ENCODE peak calls at places on chromosomes 5 and 9, in nine cellular contexts. One of them, this sample, is unnamed.
A peak's percentile ranks its signal among the peaks of the same experiment; 100 is the strongest.

GRCh38 chr9:132185164-132186009 is 23.5 kb downstream of the NTNG2 start:
- DNase-seq in NCI-H1105: no peak
- DNase-seq in GM19239: no peak
- DNase-seq in GM03348: no peak
- DNase-seq in activated naive CD8-positive, alpha-beta T cell treated with anti-CD3 and anti-CD28 coated beads for 36 hours: no peak
- DNase-seq in MCF 10A: no peak
- DNase-seq in NCI-H2029: no peak
- DNase-seq in germinal center: no peak
- DNase-seq in SK-N-SH: no peak
- DNase-seq in this sample: peak; percentile 45

GRCh38 chr5:133006653-133007052 is 19.7 kb downstream of the ZCCHC10 start:
- DNase-seq in NCI-H1105: no peak
- DNase-seq in GM19239: no peak
- DNase-seq in GM03348: no peak
- DNase-seq in activated naive CD8-positive, alpha-beta T cell treated with anti-CD3 and anti-CD28 coated beads for 36 hours: no peak
- DNase-seq in MCF 10A: no peak
- DNase-seq in NCI-H2029: no peak
- DNase-seq in germinal center: no peak
- DNase-seq in SK-N-SH: no peak
- DNase-seq in this sample: no peak

GRCh38 chr9:21777701-21778100 is 24.7 kb upstream of the MTAP start:
- DNase-seq in NCI-H1105: no peak
- DNase-seq in GM19239: no peak
- DNase-seq in GM03348: peak; percentile 69
- DNase-seq in activated naive CD8-positive, alpha-beta T cell treated with anti-CD3 and anti-CD28 coated beads for 36 hours: no peak
- DNase-seq in MCF 10A: no peak
- DNase-seq in NCI-H2029: no peak
- DNase-seq in germinal center: no peak
- DNase-seq in SK-N-SH: no peak
- DNase-seq in this sample: no peak

GRCh38 chr5:14267166-14267838 is 124.2 kb downstream of the TRIO start:
- DNase-seq in NCI-H1105: no peak
- DNase-seq in GM19239: no peak
- DNase-seq in GM03348: no peak
- DNase-seq in activated naive CD8-positive, alpha-beta T cell treated with anti-CD3 and anti-CD28 coated beads for 36 hours: no peak
- DNase-seq in MCF 10A: no peak
- DNase-seq in NCI-H2029: no peak
- DNase-seq in germinal center: no peak
- DNase-seq in SK-N-SH: no peak
- DNase-seq in this sample: no peak

GRCh38 chr9:78958887-78959286 is 612.9 kb upstream of the TLE4 start:
- DNase-seq in NCI-H1105: no peak
- DNase-seq in GM19239: no peak
- DNase-seq in GM03348: no peak
- DNase-seq in activated naive CD8-positive, alpha-beta T cell treated with anti-CD3 and anti-CD28 coated beads for 36 hours: no peak
- DNase-seq in MCF 10A: peak; percentile 17
- DNase-seq in NCI-H2029: no peak
- DNase-seq in germinal center: no peak
- DNase-seq in SK-N-SH: no peak
- DNase-seq in this sample: no peak

GRCh38 chr9:129981180-129981907 is 61.6 kb downstream of the FNBP1 start:
- DNase-seq in NCI-H1105: no peak
- DNase-seq in GM19239: no peak
- DNase-seq in GM03348: no peak
- DNase-seq in activated naive CD8-positive, alpha-beta T cell treated with anti-CD3 and anti-CD28 coated beads for 36 hours: no peak
- DNase-seq in MCF 10A: no peak
- DNase-seq in NCI-H2029: no peak
- DNase-seq in germinal center: no peak
- DNase-seq in SK-N-SH: no peak
- DNase-seq in this sample: peak; percentile 77

GRCh38 chr9:38047301-38048251 is 21.5 kb downstream of the SHB start:
- DNase-seq in NCI-H1105: no peak
- DNase-seq in GM19239: no peak
- DNase-seq in GM03348: peak; percentile 86
- DNase-seq in activated naive CD8-positive, alpha-beta T cell treated with anti-CD3 and anti-CD28 coated beads for 36 hours: no peak
- DNase-seq in MCF 10A: peak; percentile 90
- DNase-seq in NCI-H2029: peak; percentile 80
- DNase-seq in germinal center: no peak
- DNase-seq in SK-N-SH: no peak
- DNase-seq in this sample: peak; percentile 94

GRCh38 chr5:132193165-132193694 is 34.4 kb downstream of the P4HA2 start:
- DNase-seq in NCI-H1105: no peak
- DNase-seq in GM19239: no peak
- DNase-seq in GM03348: no peak
- DNase-seq in activated naive CD8-positive, alpha-beta T cell treated with anti-CD3 and anti-CD28 coated beads for 36 hours: no peak
- DNase-seq in MCF 10A: no peak
- DNase-seq in NCI-H2029: no peak
- DNase-seq in germinal center: no peak
- DNase-seq in SK-N-SH: no peak
- DNase-seq in this sample: no peak

GRCh38 chr5:142866563-142867275 is 96.5 kb downstream of the ARHGAP26 start:
- DNase-seq in NCI-H1105: peak; percentile 47
- DNase-seq in GM19239: peak; percentile 61
- DNase-seq in GM03348: peak; percentile 58
- DNase-seq in activated naive CD8-positive, alpha-beta T cell treated with anti-CD3 and anti-CD28 coated beads for 36 hours: peak; percentile 24
- DNase-seq in MCF 10A: peak; percentile 84
- DNase-seq in NCI-H2029: peak; percentile 72
- DNase-seq in germinal center: peak; percentile 76
- DNase-seq in SK-N-SH: peak; percentile 68
- DNase-seq in this sample: peak; percentile 70

GRCh38 chr5:90640484-90641059 is 82.0 kb downstream of the ADGRV1 start:
- DNase-seq in NCI-H1105: no peak
- DNase-seq in GM19239: no peak
- DNase-seq in GM03348: no peak
- DNase-seq in activated naive CD8-positive, alpha-beta T cell treated with anti-CD3 and anti-CD28 coated beads for 36 hours: no peak
- DNase-seq in MCF 10A: no peak
- DNase-seq in NCI-H2029: peak; percentile 42
- DNase-seq in germinal center: no peak
- DNase-seq in SK-N-SH: no peak
- DNase-seq in this sample: no peak

GRCh38 chr9:128292009-128292408 is 15.9 kb downstream of the SWI5 start:
- DNase-seq in NCI-H1105: no peak
- DNase-seq in GM19239: no peak
- DNase-seq in GM03348: no peak
- DNase-seq in activated naive CD8-positive, alpha-beta T cell treated with anti-CD3 and anti-CD28 coated beads for 36 hours: no peak
- DNase-seq in MCF 10A: no peak
- DNase-seq in NCI-H2029: no peak
- DNase-seq in germinal center: no peak
- DNase-seq in SK-N-SH: no peak
- DNase-seq in this sample: no peak

GRCh38 chr5:116032094-116032517 is at the start of gene ARL14EPL:
- DNase-seq in NCI-H1105: no peak
- DNase-seq in GM19239: no peak
- DNase-seq in GM03348: peak; percentile 73
- DNase-seq in activated naive CD8-positive, alpha-beta T cell treated with anti-CD3 and anti-CD28 coated beads for 36 hours: peak; percentile 19
- DNase-seq in MCF 10A: peak; percentile 88
- DNase-seq in NCI-H2029: no peak
- DNase-seq in germinal center: peak; percentile 21
- DNase-seq in SK-N-SH: peak; percentile 3
- DNase-seq in this sample: peak; percentile 41

GRCh38 chr5:35771321-35771720 is 85.4 kb upstream of the IL7R start:
- DNase-seq in NCI-H1105: no peak
- DNase-seq in GM19239: no peak
- DNase-seq in GM03348: peak; percentile 26
- DNase-seq in activated naive CD8-positive, alpha-beta T cell treated with anti-CD3 and anti-CD28 coated beads for 36 hours: no peak
- DNase-seq in MCF 10A: peak; percentile 96
- DNase-seq in NCI-H2029: no peak
- DNase-seq in germinal center: no peak
- DNase-seq in SK-N-SH: no peak
- DNase-seq in this sample: no peak

GRCh38 chr9:115952667-115953316 is 200.8 kb upstream of the PAPPA start:
- DNase-seq in NCI-H1105: no peak
- DNase-seq in GM19239: no peak
- DNase-seq in GM03348: no peak
- DNase-seq in activated naive CD8-positive, alpha-beta T cell treated with anti-CD3 and anti-CD28 coated beads for 36 hours: no peak
- DNase-seq in MCF 10A: peak; percentile 76
- DNase-seq in NCI-H2029: no peak
- DNase-seq in germinal center: no peak
- DNase-seq in SK-N-SH: no peak
- DNase-seq in this sample: no peak

GRCh38 chr5:58133631-58134296 is 326.1 kb downstream of the PLK2 start:
- DNase-seq in NCI-H1105: no peak
- DNase-seq in GM19239: no peak
- DNase-seq in GM03348: peak; percentile 51
- DNase-seq in activated naive CD8-positive, alpha-beta T cell treated with anti-CD3 and anti-CD28 coated beads for 36 hours: no peak
- DNase-seq in MCF 10A: peak; percentile 66
- DNase-seq in NCI-H2029: no peak
- DNase-seq in germinal center: no peak
- DNase-seq in SK-N-SH: peak; percentile 41
- DNase-seq in this sample: no peak

GRCh38 chr9:126377521-126377920 is 50.9 kb downstream of the MVB12B start:
- DNase-seq in NCI-H1105: no peak
- DNase-seq in GM19239: no peak
- DNase-seq in GM03348: no peak
- DNase-seq in activated naive CD8-positive, alpha-beta T cell treated with anti-CD3 and anti-CD28 coated beads for 36 hours: no peak
- DNase-seq in MCF 10A: no peak
- DNase-seq in NCI-H2029: no peak
- DNase-seq in germinal center: no peak
- DNase-seq in SK-N-SH: no peak
- DNase-seq in this sample: peak; percentile 99

GRCh38 chr5:138177936-138178515 is 404 bp downstream of the BRD8 start:
- DNase-seq in NCI-H1105: no peak
- DNase-seq in GM19239: no peak
- DNase-seq in GM03348: peak; percentile 66
- DNase-seq in activated naive CD8-positive, alpha-beta T cell treated with anti-CD3 and anti-CD28 coated beads for 36 hours: no peak
- DNase-seq in MCF 10A: peak; percentile 72
- DNase-seq in NCI-H2029: peak; percentile 14
- DNase-seq in germinal center: peak; percentile 42
- DNase-seq in SK-N-SH: peak; percentile 55
- DNase-seq in this sample: peak; percentile 61

GRCh38 chr5:72515211-72515610 is 8.0 kb upstream of the ZNF366 start:
- DNase-seq in NCI-H1105: no peak
- DNase-seq in GM19239: no peak
- DNase-seq in GM03348: no peak
- DNase-seq in activated naive CD8-positive, alpha-beta T cell treated with anti-CD3 and anti-CD28 coated beads for 36 hours: no peak
- DNase-seq in MCF 10A: peak; percentile 17
- DNase-seq in NCI-H2029: peak; percentile 82
- DNase-seq in germinal center: no peak
- DNase-seq in SK-N-SH: no peak
- DNase-seq in this sample: no peak

GRCh38 chr5:131514316-131515275 is 120.4 kb downstream of the RAPGEF6 start:
- DNase-seq in NCI-H1105: no peak
- DNase-seq in GM19239: no peak
- DNase-seq in GM03348: no peak
- DNase-seq in activated naive CD8-positive, alpha-beta T cell treated with anti-CD3 and anti-CD28 coated beads for 36 hours: no peak
- DNase-seq in MCF 10A: peak; percentile 34
- DNase-seq in NCI-H2029: no peak
- DNase-seq in germinal center: no peak
- DNase-seq in SK-N-SH: no peak
- DNase-seq in this sample: peak; percentile 62

GRCh38 chr9:131020388-131020787 is 11.4 kb downstream of the LAMC3 start:
- DNase-seq in NCI-H1105: no peak
- DNase-seq in GM19239: no peak
- DNase-seq in GM03348: peak; percentile 83
- DNase-seq in activated naive CD8-positive, alpha-beta T cell treated with anti-CD3 and anti-CD28 coated beads for 36 hours: no peak
- DNase-seq in MCF 10A: no peak
- DNase-seq in NCI-H2029: no peak
- DNase-seq in germinal center: no peak
- DNase-seq in SK-N-SH: no peak
- DNase-seq in this sample: no peak

GRCh38 chr5:76337949-76338589 is 65.0 kb upstream of the IQGAP2 start:
- DNase-seq in NCI-H1105: no peak
- DNase-seq in GM19239: peak; percentile 59
- DNase-seq in GM03348: peak; percentile 30
- DNase-seq in activated naive CD8-positive, alpha-beta T cell treated with anti-CD3 and anti-CD28 coated beads for 36 hours: peak; percentile 11
- DNase-seq in MCF 10A: peak; percentile 84
- DNase-seq in NCI-H2029: no peak
- DNase-seq in germinal center: peak; percentile 53
- DNase-seq in SK-N-SH: peak; percentile 52
- DNase-seq in this sample: peak; percentile 12

GRCh38 chr9:68458918-68459317 is 81.8 kb downstream of the TMEM252 start:
- DNase-seq in NCI-H1105: no peak
- DNase-seq in GM19239: no peak
- DNase-seq in GM03348: no peak
- DNase-seq in activated naive CD8-positive, alpha-beta T cell treated with anti-CD3 and anti-CD28 coated beads for 36 hours: no peak
- DNase-seq in MCF 10A: no peak
- DNase-seq in NCI-H2029: no peak
- DNase-seq in germinal center: no peak
- DNase-seq in SK-N-SH: no peak
- DNase-seq in this sample: no peak

GRCh38 chr5:11385901-11386293 is 518.3 kb downstream of the CTNND2 start:
- DNase-seq in NCI-H1105: no peak
- DNase-seq in GM19239: no peak
- DNase-seq in GM03348: no peak
- DNase-seq in activated naive CD8-positive, alpha-beta T cell treated with anti-CD3 and anti-CD28 coated beads for 36 hours: no peak
- DNase-seq in MCF 10A: no peak
- DNase-seq in NCI-H2029: no peak
- DNase-seq in germinal center: no peak
- DNase-seq in SK-N-SH: no peak
- DNase-seq in this sample: peak; percentile 95

GRCh38 chr5:67182406-67182805 is 14.2 kb downstream of the CD180 start:
- DNase-seq in NCI-H1105: no peak
- DNase-seq in GM19239: no peak
- DNase-seq in GM03348: peak; percentile 77
- DNase-seq in activated naive CD8-positive, alpha-beta T cell treated with anti-CD3 and anti-CD28 coated beads for 36 hours: no peak
- DNase-seq in MCF 10A: peak; percentile 64
- DNase-seq in NCI-H2029: no peak
- DNase-seq in germinal center: no peak
- DNase-seq in SK-N-SH: no peak
- DNase-seq in this sample: no peak

GRCh38 chr5:78547171-78547570 is 101.4 kb downstream of the LHFPL2 start:
- DNase-seq in NCI-H1105: no peak
- DNase-seq in GM19239: no peak
- DNase-seq in GM03348: no peak
- DNase-seq in activated naive CD8-positive, alpha-beta T cell treated with anti-CD3 and anti-CD28 coated beads for 36 hours: no peak
- DNase-seq in MCF 10A: no peak
- DNase-seq in NCI-H2029: no peak
- DNase-seq in germinal center: no peak
- DNase-seq in SK-N-SH: no peak
- DNase-seq in this sample: no peak

GRCh38 chr5:102753889-102754498 is 1.1 kb upstream of the PAM start:
- DNase-seq in NCI-H1105: no peak
- DNase-seq in GM19239: no peak
- DNase-seq in GM03348: no peak
- DNase-seq in activated naive CD8-positive, alpha-beta T cell treated with anti-CD3 and anti-CD28 coated beads for 36 hours: peak; percentile 18
- DNase-seq in MCF 10A: no peak
- DNase-seq in NCI-H2029: no peak
- DNase-seq in germinal center: no peak
- DNase-seq in SK-N-SH: peak; percentile 43
- DNase-seq in this sample: no peak

GRCh38 chr5:142800776-142801494 is 30.8 kb downstream of the ARHGAP26 start:
- DNase-seq in NCI-H1105: no peak
- DNase-seq in GM19239: peak; percentile 27
- DNase-seq in GM03348: no peak
- DNase-seq in activated naive CD8-positive, alpha-beta T cell treated with anti-CD3 and anti-CD28 coated beads for 36 hours: peak; percentile 49
- DNase-seq in MCF 10A: no peak
- DNase-seq in NCI-H2029: no peak
- DNase-seq in germinal center: peak; percentile 54
- DNase-seq in SK-N-SH: no peak
- DNase-seq in this sample: no peak

GRCh38 chr9:132207187-132207586 is 45.3 kb downstream of the NTNG2 start:
- DNase-seq in NCI-H1105: no peak
- DNase-seq in GM19239: no peak
- DNase-seq in GM03348: no peak
- DNase-seq in activated naive CD8-positive, alpha-beta T cell treated with anti-CD3 and anti-CD28 coated beads for 36 hours: no peak
- DNase-seq in MCF 10A: no peak
- DNase-seq in NCI-H2029: no peak
- DNase-seq in germinal center: no peak
- DNase-seq in SK-N-SH: no peak
- DNase-seq in this sample: no peak

GRCh38 chr5:117999939-118000549 is 988.3 kb downstream of the DTWD2 start:
- DNase-seq in NCI-H1105: no peak
- DNase-seq in GM19239: no peak
- DNase-seq in GM03348: no peak
- DNase-seq in activated naive CD8-positive, alpha-beta T cell treated with anti-CD3 and anti-CD28 coated beads for 36 hours: no peak
- DNase-seq in MCF 10A: no peak
- DNase-seq in NCI-H2029: no peak
- DNase-seq in germinal center: no peak
- DNase-seq in SK-N-SH: no peak
- DNase-seq in this sample: no peak

GRCh38 chr9:112408819-112409218 is 28.9 kb downstream of the HSDL2 start:
- DNase-seq in NCI-H1105: no peak
- DNase-seq in GM19239: no peak
- DNase-seq in GM03348: no peak
- DNase-seq in activated naive CD8-positive, alpha-beta T cell treated with anti-CD3 and anti-CD28 coated beads for 36 hours: no peak
- DNase-seq in MCF 10A: no peak
- DNase-seq in NCI-H2029: no peak
- DNase-seq in germinal center: no peak
- DNase-seq in SK-N-SH: no peak
- DNase-seq in this sample: no peak

GRCh38 chr9:93820667-93821306 is 134.4 kb downstream of the BARX1 start:
- DNase-seq in NCI-H1105: no peak
- DNase-seq in GM19239: no peak
- DNase-seq in GM03348: peak; percentile 4
- DNase-seq in activated naive CD8-positive, alpha-beta T cell treated with anti-CD3 and anti-CD28 coated beads for 36 hours: no peak
- DNase-seq in MCF 10A: no peak
- DNase-seq in NCI-H2029: no peak
- DNase-seq in germinal center: peak; percentile 1
- DNase-seq in SK-N-SH: peak; percentile 53
- DNase-seq in this sample: no peak

This sample was measured in pons.